ENCODE peak calls at places on chromosomes 13 and 19, in four cellular contexts. M is A549, Q is ovary, K is GM12878. Z is an unnamed sample.

GRCh38 chr13:25699600-25699999 is 327.8 kb downstream of the ATP8A2 start:
- DNase-seq in M (no peak), Q (no peak), K (no peak), Z (no peak)

GRCh38 chr19:991932-992669 is 8.0 kb downstream of the WDR18 start:
- DNase-seq in M (no peak), Q (no peak), K (no peak), Z (no peak)

GRCh38 chr19:39916851-39917396 is 17.5 kb downstream of the FCGBP start:
- DNase-seq in M (no peak), Q (no peak), K (no peak), Z (no peak)

GRCh38 chr13:26037302-26037701 is 14.5 kb downstream of the SHISA2 start:
- DNase-seq in M (peak), Q (no peak), K (no peak), Z (no peak)

GRCh38 chr13:22169473-22169872 is 498.6 kb downstream of the FGF9 start:
- DNase-seq in M (no peak), Q (no peak), K (no peak), Z (no peak)

GRCh38 chr13:97107815-97108534 is 113.7 kb upstream of the OXGR1 start:
- DNase-seq in M (no peak), Q (no peak), K (no peak), Z (no peak)

GRCh38 chr13:35617420-35617819 is 140.9 kb upstream of the MAB21L1 start:
- DNase-seq in M (no peak), Q (no peak), K (no peak), Z (no peak)

GRCh38 chr13:54705738-54706137 is 1677.1 kb downstream of the OLFM4 start:
- DNase-seq in M (no peak), Q (no peak), K (no peak), Z (no peak)

GRCh38 chr13:114140909-114141255 is 8.5 kb upstream of the RASA3 start:
- DNase-seq in M (no peak), Q (no peak), K (no peak), Z (peak)

GRCh38 chr19:5867201-5868136 is 2.9 kb downstream of the FUT5 start:
- DNase-seq in M (no peak), Q (no peak), K (no peak), Z (no peak)

GRCh38 chr19:43444531-43445340 is 20.7 kb downstream of the LYPD3 start:
- DNase-seq in M (no peak), Q (no peak), K (no peak), Z (no peak)

GRCh38 chr13:96958286-96958891 is 35.9 kb downstream of the OXGR1 start:
- DNase-seq in M (peak), Q (no peak), K (no peak), Z (no peak)

GRCh38 chr13:98476106-98476505 is 100.8 kb downstream of the STK24 start:
- DNase-seq in M (no peak), Q (no peak), K (no peak), Z (no peak)

GRCh38 chr13:30978981-30979956 is 46.8 kb downstream of the TEX26 start:
- DNase-seq in M (peak), Q (no peak), K (no peak), Z (no peak)

GRCh38 chr19:58181902-58182576 is 822 bp upstream of the ZNF274 start:
- DNase-seq in M (peak), Q (peak), K (no peak), Z (no peak)

GRCh38 chr19:29529646-29530548 is 4.1 kb downstream of the VSTM2B start:
- DNase-seq in M (no peak), Q (no peak), K (no peak), Z (peak)

GRCh38 chr13:43269037-43269476 is 245.7 kb downstream of the DNAJC15 start:
- DNase-seq in M (peak), Q (peak), K (no peak), Z (peak)

GRCh38 chr13:29595380-29596063 is at the start of gene SLC7A1:
- DNase-seq in M (peak), Q (peak), K (peak), Z (peak)

GRCh38 chr19:57395710-57396109 is 6.1 kb downstream of the ZNF548 start:
- DNase-seq in M (no peak), Q (no peak), K (no peak), Z (no peak)

GRCh38 chr13:72104656-72105180 is 237.7 kb upstream of the DACH1 start:
- DNase-seq in M (no peak), Q (no peak), K (no peak), Z (no peak)

GRCh38 chr13:24168980-24169379 is 8.5 kb downstream of the SPATA13 start:
- DNase-seq in M (no peak), Q (no peak), K (no peak), Z (no peak)

GRCh38 chr13:34357435-34358232 is 539.7 kb downstream of the RFC3 start:
- DNase-seq in M (peak), Q (no peak), K (no peak), Z (no peak)

GRCh38 chr13:65112123-65113075 is 2117.7 kb downstream of the PCDH9 start:
- DNase-seq in M (peak), Q (no peak), K (no peak), Z (no peak)

GRCh38 chr13:20696073-20696472 is 7.4 kb upstream of the IL17D start:
- DNase-seq in M (no peak), Q (no peak), K (no peak), Z (no peak)

GRCh38 chr19:51023946-51024345 is 2.5 kb downstream of the KLK11 start:
- DNase-seq in M (no peak), Q (no peak), K (no peak), Z (peak)

GRCh38 chr19:51019544-51019925 is at the start of gene KLK10:
- DNase-seq in M (no peak), Q (no peak), K (no peak), Z (no peak)

GRCh38 chr19:51018745-51019543 is 565 bp downstream of the KLK10 start:
- DNase-seq in M (no peak), Q (peak), K (no peak), Z (no peak)

GRCh38 chr19:51022526-51022925 is 3.0 kb upstream of the KLK10 start:
- DNase-seq in M (no peak), Q (no peak), K (no peak), Z (peak)

DNA sequence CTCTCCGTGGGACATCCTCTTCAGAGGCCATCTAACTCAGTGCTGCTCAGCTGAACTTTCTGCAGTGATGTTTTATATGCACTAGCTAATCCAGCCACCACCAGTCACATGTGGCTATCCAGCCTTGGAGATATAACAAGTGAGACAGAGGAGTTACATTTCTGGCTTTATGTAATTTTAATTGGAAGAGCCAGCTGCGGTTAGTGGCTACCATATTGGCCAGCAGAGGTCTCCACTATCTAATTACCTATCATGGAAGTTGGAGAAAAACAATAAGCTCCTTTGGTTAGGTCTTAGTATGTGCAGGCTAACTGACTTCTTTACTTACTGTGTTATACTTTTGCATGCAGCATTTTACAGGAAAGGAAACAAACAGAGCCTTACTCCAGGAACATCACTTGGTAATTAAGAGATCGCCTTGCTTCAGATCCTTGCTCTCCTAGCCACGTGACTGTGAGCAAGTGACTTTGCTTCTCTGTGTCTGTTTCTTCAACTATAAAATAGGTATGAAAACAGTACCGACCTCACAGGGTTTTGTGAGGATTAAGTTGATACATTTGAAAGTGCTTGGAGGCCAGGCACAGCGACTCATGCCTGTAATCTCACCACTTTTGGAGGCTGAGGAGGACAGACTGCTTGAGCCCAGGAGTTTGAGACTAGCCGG is 1.6 kb upstream of the KLK10 start:
- DNase-seq in M (peak), Q (peak), K (no peak), Z (no peak)
- H3K27ac ChIP-seq in M (no peak), Q (no peak), K (no peak), Z (no peak)

GRCh38 chr19:4393947-4394590 is 6.3 kb downstream of the SH3GL1 start:
- DNase-seq in M (no peak), Q (no peak), K (no peak), Z (no peak)

GRCh38 chr19:4390862-4391693 is 9.3 kb downstream of the SH3GL1 start:
- DNase-seq in M (no peak), Q (no peak), K (no peak), Z (no peak)

GRCh38 chr19:4390017-4390861 is 10.1 kb downstream of the SH3GL1 start:
- DNase-seq in M (no peak), Q (no peak), K (no peak), Z (no peak)

GRCh38 chr19:4389511-4390016 is 10.8 kb downstream of the SH3GL1 start:
- DNase-seq in M (no peak), Q (no peak), K (no peak), Z (no peak)

GRCh38 chr19:4391701-4392543 is 8.4 kb downstream of the SH3GL1 start:
- DNase-seq in M (no peak), Q (peak), K (no peak), Z (no peak)
- TF ChIP-seq EP300 in M (no peak), Q (no peak), K (no peak), Z (no peak)

GRCh38 chr19:7197760-7198696 is 96.2 kb downstream of the INSR start:
- DNase-seq in M (peak), Q (peak), K (peak), Z (peak)
- H3K27ac ChIP-seq in M (peak), Q (peak), K (peak), Z (peak)

GRCh38 chr19:17680235-17680722 is 7.9 kb downstream of the UNC13A start:
- DNase-seq in M (peak), Q (peak), K (peak), Z (peak)
- TF ChIP-seq EP300 in M (no peak), Q (no peak), K (no peak), Z (no peak)

GRCh38 chr19:17340302-17340870 is 3.0 kb downstream of the GTPBP3 start:
- DNase-seq in M (peak), Q (no peak), K (no peak), Z (no peak)

GRCh38 chr19:17341386-17341785 is 4.0 kb downstream of the GTPBP3 start:
- DNase-seq in M (no peak), Q (no peak), K (no peak), Z (no peak)

GRCh38 chr19:17341845-17342244 is 4.5 kb downstream of the GTPBP3 start:
- DNase-seq in M (no peak), Q (no peak), K (no peak), Z (no peak)

GRCh38 chr19:17339088-17339741 is 1.9 kb downstream of the GTPBP3 start:
- DNase-seq in M (no peak), Q (no peak), K (no peak), Z (no peak)

DNA sequence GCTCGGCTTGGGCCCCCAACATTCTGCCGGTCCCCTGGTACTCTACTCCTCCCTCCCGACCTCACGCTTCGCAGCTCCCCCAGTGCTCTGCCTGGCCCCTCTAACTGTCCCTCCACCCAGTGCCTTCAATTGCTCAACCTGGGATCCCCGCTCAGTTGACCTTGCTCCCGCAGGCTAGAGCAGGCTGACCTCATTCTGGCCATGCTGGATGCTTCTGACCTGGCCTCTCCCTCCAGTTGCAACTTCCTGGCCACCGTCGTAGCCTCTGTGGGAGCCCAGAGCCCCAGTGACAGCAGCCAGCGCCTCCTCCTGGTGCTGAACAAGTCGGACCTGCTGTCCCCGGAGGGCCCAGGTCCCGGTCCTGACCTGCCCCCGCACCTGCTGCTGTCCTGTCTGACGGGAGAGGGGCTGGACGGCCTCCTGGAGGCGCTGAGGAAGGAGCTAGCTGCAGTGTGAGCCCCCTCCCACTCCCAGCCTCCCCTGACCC is 3.6 kb downstream of the GTPBP3 start:
- DNase-seq in M (no peak), Q (no peak), K (no peak), Z (no peak)
- H3K27ac ChIP-seq in M (no peak), Q (no peak), K (no peak), Z (no peak)

GRCh38 chr19:38861368-38861767 is 11.6 kb upstream of the HNRNPL start:
- DNase-seq in M (no peak), Q (no peak), K (no peak), Z (no peak)

GRCh38 chr19:38867176-38867780 is 10.8 kb downstream of the RINL start:
- DNase-seq in M (no peak), Q (no peak), K (no peak), Z (no peak)

GRCh38 chr19:38856813-38857212 is 7.0 kb upstream of the HNRNPL start:
- DNase-seq in M (no peak), Q (no peak), K (no peak), Z (no peak)

DNA sequence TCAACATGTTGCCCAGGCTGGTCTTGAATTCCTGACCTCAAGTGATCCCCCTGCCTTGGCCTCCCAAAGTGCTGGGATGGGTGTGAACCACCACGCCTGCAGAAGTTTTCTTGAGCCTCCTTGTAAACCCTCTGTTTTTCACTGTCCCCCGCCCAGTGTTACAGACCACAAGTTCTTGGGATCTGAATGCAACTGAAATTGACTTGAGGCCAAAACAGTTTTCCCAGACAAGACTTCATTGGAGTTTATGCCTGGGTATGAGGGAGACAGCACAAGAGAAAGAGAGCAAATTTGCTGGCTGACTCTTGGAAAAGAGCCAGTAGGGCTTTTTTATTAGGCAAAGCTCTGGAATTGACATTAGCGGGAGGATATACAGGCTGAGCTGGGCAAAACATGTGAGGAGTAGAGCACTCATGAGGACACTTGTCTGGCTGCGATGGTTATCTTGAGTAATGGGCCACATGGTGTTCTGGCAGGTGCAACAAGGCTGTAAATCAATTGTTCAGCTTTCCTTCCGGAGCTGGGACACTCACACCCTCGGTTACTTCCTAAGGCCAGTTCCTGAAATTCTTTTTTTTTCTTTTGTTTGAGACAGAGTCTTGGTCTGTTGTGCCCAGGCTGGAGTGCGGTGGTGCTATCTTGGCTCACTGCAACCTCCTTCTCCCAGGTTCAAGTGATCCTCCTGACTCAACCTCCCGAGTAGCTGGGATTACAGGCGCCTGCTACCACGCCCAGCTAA is 12.7 kb upstream of the HNRNPL start:
- DNase-seq in M (peak), Q (no peak), K (no peak), Z (peak)
- TF ChIP-seq EP300 in M (no peak), Q (no peak), K (no peak), Z (no peak)

GRCh38 chr19:8461891-8462290 is 17.1 kb downstream of the HNRNPM start:
- DNase-seq in M (no peak), Q (no peak), K (no peak), Z (no peak)

GRCh38 chr19:8459520-8460260 is 14.9 kb downstream of the HNRNPM start:
- DNase-seq in M (peak), Q (no peak), K (no peak), Z (no peak)

GRCh38 chr19:8459095-8459494 is 14.3 kb downstream of the HNRNPM start:
- DNase-seq in M (no peak), Q (no peak), K (no peak), Z (no peak)

GRCh38 chr19:8461376-8461775 is 16.6 kb downstream of the HNRNPM start:
- DNase-seq in M (no peak), Q (no peak), K (no peak), Z (no peak)

GRCh38 chr19:8460516-8461298 is 15.9 kb downstream of the HNRNPM start:
- DNase-seq in M (no peak), Q (no peak), K (no peak), Z (peak)
- H3K27ac ChIP-seq in M (peak), Q (no peak), K (peak), Z (peak)